ENCODE peak calls at places on chromosomes 1 and 21, in four cellular contexts. C is H54, S is Peyer's patch, U is prostate gland. Q is an unnamed sample.

GRCh38 chr1:20355828-20356735 is 65.4 kb downstream of the VWA5B1 start:
- DNase-seq in U (no peak), S (no peak), C (no peak), Q (no peak)

GRCh38 chr1:200732438-200732837 is 6.3 kb upstream of the CAMSAP2 start:
- DNase-seq in C (no peak), U (no peak), S (no peak), Q (no peak)

GRCh38 chr1:243455760-243456651 is 200.2 kb downstream of the SDCCAG8 start:
- DNase-seq in U (no peak), C (no peak), S (no peak), Q (no peak)

GRCh38 chr1:55052221-55053142 is 13.1 kb downstream of the PCSK9 start:
- DNase-seq in U (no peak), C (no peak), S (peak), Q (no peak)

GRCh38 chr1:40404670-40405462 is 31.3 kb downstream of the SMAP2 start:
- DNase-seq in U (peak), C (peak), S (no peak), Q (no peak)

GRCh38 chr1:221678014-221678413 is 63.9 kb downstream of the DUSP10 start:
- DNase-seq in U (no peak), S (no peak), C (no peak), Q (no peak)

GRCh38 chr1:43255438-43256210 is 14.2 kb upstream of the TMEM125 start:
- DNase-seq in U (no peak), C (no peak), S (no peak), Q (no peak)

GRCh38 chr1:240455228-240455821 is 156.6 kb downstream of the GREM2 start:
- DNase-seq in S (no peak), C (no peak), U (no peak), Q (no peak)

GRCh38 chr21:44356636-44357035 is 3.2 kb downstream of the TRPM2 start:
- DNase-seq in S (no peak), C (no peak), U (no peak), Q (no peak)

GRCh38 chr1:93324486-93325464 is 20.9 kb upstream of the DR1 start:
- DNase-seq in C (no peak), U (no peak), S (peak), Q (no peak)

GRCh38 chr1:214427871-214428277 is 123.5 kb downstream of the PTPN14 start:
- DNase-seq in C (peak), U (no peak), S (peak), Q (no peak)
- TF ChIP-seq POLR2A in C (peak), U (no peak), S (no peak), Q (no peak)

GRCh38 chr1:150963535-150964489 is 10.8 kb downstream of the CERS2 start:
- DNase-seq in C (no peak), U (no peak), S (no peak), Q (no peak)
- TF ChIP-seq POLR2A in C (no peak), U (no peak), S (no peak), Q (no peak)

GRCh38 chr1:182248721-182249120 is 142.9 kb downstream of the GLUL start:
- DNase-seq in U (no peak), C (no peak), S (no peak), Q (no peak)

GRCh38 chr1:182251561-182251960 is 140.0 kb downstream of the GLUL start:
- DNase-seq in U (no peak), S (no peak), C (no peak), Q (no peak)

GRCh38 chr1:182253319-182253718 is 138.3 kb downstream of the GLUL start:
- DNase-seq in C (no peak), U (no peak), S (no peak), Q (no peak)

GRCh38 chr1:182246783-182247182 is 144.8 kb downstream of the GLUL start:
- DNase-seq in S (no peak), C (no peak), U (peak), Q (no peak)

DNA sequence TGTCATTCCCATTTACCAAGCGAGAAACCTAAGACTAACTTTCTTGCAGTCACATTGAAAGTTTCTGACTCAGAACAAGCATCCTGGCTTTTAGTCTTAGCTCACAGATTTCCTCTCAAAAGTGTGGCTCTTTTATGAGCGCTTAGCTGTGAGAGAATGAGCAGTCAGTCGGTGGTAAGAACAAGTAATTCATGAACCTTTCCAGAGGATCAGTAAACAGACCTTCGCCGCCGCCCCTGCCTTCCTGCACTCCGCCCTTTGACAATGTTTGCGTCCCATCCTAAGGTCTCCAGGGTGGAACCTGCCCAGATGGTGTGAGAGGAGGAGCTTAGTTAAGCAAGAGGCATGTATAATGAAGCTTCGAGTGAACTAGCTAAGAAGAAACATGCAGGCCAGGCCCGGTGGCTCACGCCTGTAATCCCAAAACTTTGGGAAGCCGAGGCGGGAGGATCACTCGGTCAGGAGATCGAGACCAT is 142.4 kb downstream of the GLUL start:
- DNase-seq in S (peak), C (no peak), U (no peak), Q (no peak)
- TF ChIP-seq POLR2A in S (no peak), C (no peak), U (no peak), Q (no peak)

DNA sequence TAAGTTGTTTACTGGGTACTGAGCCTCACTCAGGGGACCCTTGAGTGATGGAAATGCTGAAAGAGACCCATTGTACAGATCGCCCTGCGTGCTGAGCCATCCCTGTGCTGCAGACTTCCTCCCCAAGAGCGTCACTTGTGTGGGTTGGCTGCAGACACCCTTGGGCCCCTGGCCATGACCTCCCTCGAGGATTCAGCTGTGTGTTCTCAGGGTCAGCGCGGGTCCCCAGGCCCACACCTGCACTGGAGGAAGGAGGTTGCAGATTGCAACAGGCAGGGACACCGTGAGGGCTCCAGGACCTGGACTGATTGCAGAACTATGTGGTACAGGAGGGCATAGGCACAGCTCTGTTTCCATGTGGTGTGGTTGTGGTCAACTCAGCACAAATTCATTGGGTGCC is 4.4 kb downstream of the SNAP47 start:
- DNase-seq in U (no peak), S (no peak), C (no peak), Q (no peak)
- TF ChIP-seq POLR2A in U (no peak), S (no peak), C (no peak), Q (no peak)

Q was measured in esophagus muscularis mucosa.